ENCODE peak calls at places on chromosomes 2 and 18, in nine cellular contexts. N, G, X, W, B, E, U, Q and H are unnamed samples.

GRCh38 chr18:8747440-8747937 is 42.1 kb downstream of the MTCL1 start:
- DNase-seq in N (no peak), G (no peak), B (no peak), E (no peak), W (no peak), X (no peak), U (no peak), Q (no peak), H (no peak)

GRCh38 chr18:35749701-35750100 is 168.2 kb downstream of the GALNT1 start:
- DNase-seq in B (no peak), G (no peak), N (no peak), E (no peak), Q (no peak), W (no peak), U (no peak), X (no peak), H (no peak)

GRCh38 chr2:118459425-118459824 is 371.2 kb downstream of the INSIG2 start:
- DNase-seq in W (no peak), Q (no peak), B (no peak), X (no peak), G (no peak), N (no peak), U (no peak), E (no peak), H (no peak)

GRCh38 chr2:36613801-36614200 is 15.8 kb upstream of the FEZ2 start:
- DNase-seq in N (no peak), E (no peak), B (no peak), U (no peak), W (no peak), X (no peak), G (no peak), Q (no peak), H (no peak)

GRCh38 chr2:28545590-28546195 is 49.8 kb downstream of the PLB1 start:
- DNase-seq in G (no peak), E (peak; percentile 86), Q (no peak), U (no peak), B (no peak), N (no peak), X (no peak), W (no peak), H (no peak)

GRCh38 chr2:237909075-237909695 is 49.8 kb downstream of the RAMP1 start:
- DNase-seq in U (no peak), E (no peak), N (no peak), W (no peak), Q (no peak), X (no peak), B (no peak), G (no peak), H (no peak)

GRCh38 chr2:54570925-54571694 is 115.0 kb downstream of the SPTBN1 start:
- DNase-seq in N (no peak), U (no peak), B (no peak), Q (no peak), W (no peak), G (no peak), X (peak; percentile 31), E (peak; percentile 95), H (no peak)

GRCh38 chr2:239928457-239929350 is 96.4 kb downstream of the NDUFA10 start:
- DNase-seq in Q (no peak), B (peak; percentile 23), W (no peak), U (no peak), G (no peak), N (no peak), X (no peak), E (no peak), H (peak; percentile 64)

GRCh38 chr18:58967643-58968291 is 103.1 kb downstream of the ZNF532 start:
- DNase-seq in B (no peak), U (no peak), X (no peak), G (no peak), N (no peak), Q (no peak), E (no peak), W (no peak), H (peak; percentile 32)

GRCh38 chr2:220619525-220620267 is 952.4 kb downstream of the EPHA4 start:
- DNase-seq in X (no peak), W (no peak), E (no peak), N (no peak), Q (no peak), G (no peak), U (no peak), B (peak; percentile 5), H (no peak)

GRCh38 chr2:118842687-118843491 is 4.6 kb downstream of the EN1 start:
- DNase-seq in Q (no peak), E (no peak), G (no peak), N (no peak), B (no peak), W (no peak), U (no peak), X (no peak), H (peak; percentile 79)

GRCh38 chr18:9757851-9758587 is 49.9 kb downstream of the RAB31 start:
- DNase-seq in G (no peak), Q (peak; percentile 55), N (no peak), B (no peak), W (no peak), E (no peak), U (no peak), X (no peak), H (peak; percentile 34)

GRCh38 chr2:75561566-75562512 is 1.1 kb upstream of the EVA1A start:
- DNase-seq in X (no peak), G (no peak), N (no peak), Q (no peak), E (no peak), W (no peak), U (no peak), B (no peak), H (no peak)

GRCh38 chr2:224837558-224837957 is 121.4 kb upstream of the CCDC195 start:
- DNase-seq in B (no peak), Q (no peak), U (no peak), E (no peak), G (no peak), N (no peak), W (no peak), X (no peak), H (no peak)

GRCh38 chr2:42101641-42102605 is 54.1 kb downstream of the PKDCC start:
- DNase-seq in N (peak; percentile 82), Q (no peak), U (peak; percentile 62), W (peak; percentile 82), B (no peak), X (peak; percentile 72), E (peak; percentile 95), G (no peak), H (peak; percentile 83)

GRCh38 chr2:152071077-152071476 is 27.8 kb downstream of the CACNB4 start:
- DNase-seq in E (no peak), Q (no peak), X (no peak), N (no peak), U (no peak), W (no peak), G (no peak), B (no peak), H (no peak)

GRCh38 chr2:17878222-17879136 is at the start of gene KCNS3:
- DNase-seq in B (no peak), E (peak; percentile 14), W (peak; percentile 47), U (peak; percentile 62), N (no peak), X (peak; percentile 79), G (no peak), Q (peak; percentile 16), H (peak; percentile 84)

GRCh38 chr2:102181919-102182635 is 4.7 kb upstream of the IL1RL2 start:
- DNase-seq in E (no peak), Q (no peak), G (no peak), B (no peak), N (no peak), W (no peak), U (no peak), X (no peak), H (no peak)

GRCh38 chr2:235447210-235447609 is 46.6 kb upstream of the AGAP1 start:
- DNase-seq in Q (no peak), B (no peak), U (no peak), W (no peak), N (no peak), X (no peak), G (no peak), E (no peak), H (no peak)